ENCODE peak calls at places on chromosomes 4 and X, in six cellular contexts. D is WTC11, J is T-helper 2 cell, N is ACHN, I is T-helper 9 cell, F is fibroblast of lung. A is an unnamed sample.

GRCh38 chrX:73562986-73563739 is at the start of gene CHIC1:
- DNase-seq in D (peak; percentile 69), J (peak; percentile 71), N (peak; percentile 67), I (peak; percentile 60), F (peak; percentile 72), A (peak; percentile 55)

GRCh38 chr4:82798168-82799005 is at the start of gene SCD5:
- DNase-seq in D (peak; percentile 60), J (peak; percentile 68), N (peak; percentile 71), I (no peak), F (peak; percentile 84), A (peak; percentile 60)

GRCh38 chr4:121277194-121278105 is 103.4 kb downstream of the QRFPR start:
- DNase-seq in D (peak; percentile 32), J (no peak), N (peak; percentile 55), I (no peak), F (no peak), A (no peak)

GRCh38 chr4:109801895-109802319 is at the start of gene CFI:
- DNase-seq in D (no peak), J (no peak), N (peak; percentile 67), I (no peak), F (peak; percentile 90), A (peak; percentile 32)

GRCh38 chr4:74793757-74794340 is 474 bp downstream of the BTC start:
- DNase-seq in D (peak; percentile 79), J (no peak), N (peak; percentile 74), I (no peak), F (peak; percentile 22), A (peak; percentile 6)

GRCh38 chrX:23223169-23223568 is 111.5 kb upstream of the PTCHD1 start:
- DNase-seq in D (no peak), J (no peak), N (no peak), I (no peak), F (no peak), A (no peak)

GRCh38 chr4:6235012-6235411 is 34.6 kb upstream of the WFS1 start:
- DNase-seq in D (no peak), J (no peak), N (no peak), I (no peak), F (no peak), A (no peak)

GRCh38 chrX:12975999-12976558 is 1.2 kb downstream of the TMSB4X start:
- DNase-seq in D (peak; percentile 12), J (no peak), N (peak; percentile 42), I (no peak), F (peak; percentile 54), A (no peak)

GRCh38 chr4:72951628-72952027 is 117.9 kb downstream of the COX18 start:
- DNase-seq in D (no peak), J (no peak), N (no peak), I (no peak), F (peak; percentile 78), A (no peak)

GRCh38 chr4:7200801-7201200 is 8.5 kb downstream of the SORCS2 start:
- DNase-seq in D (no peak), J (no peak), N (no peak), I (no peak), F (no peak), A (no peak)

GRCh38 chr4:2249526-2249991 is 7.6 kb upstream of the HAUS3 start:
- DNase-seq in D (no peak), J (no peak), N (no peak), I (no peak), F (no peak), A (no peak)

GRCh38 chrX:40297949-40298539 is 200.3 kb upstream of the BCOR start:
- DNase-seq in D (no peak), J (no peak), N (no peak), I (no peak), F (no peak), A (no peak)

GRCh38 chr4:8414377-8414776 is 26.1 kb downstream of the ACOX3 start:
- DNase-seq in D (no peak), J (peak; percentile 56), N (no peak), I (peak; percentile 38), F (no peak), A (no peak)

GRCh38 chr4:165439344-165439743 is 60.5 kb downstream of the CPE start:
- DNase-seq in D (no peak), J (no peak), N (no peak), I (no peak), F (peak; percentile 4), A (no peak)

A was measured in fibroblast of the conjunctiva.